ENCODE peak calls at places on chromosomes 6 and 20, in six cellular contexts. Q, K, G, L, F and S are unnamed samples.

GRCh38 chr20:38181207-38181693 is 16.2 kb upstream of the TGM2 start:
- DNase-seq in Q (no peak), F (no peak), K (no peak), G (no peak), L (no peak), S (no peak)

GRCh38 chr20:49758781-49759180 is 45.1 kb upstream of the B4GALT5 start:
- DNase-seq in G (no peak), F (peak; percentile 22), K (no peak), L (no peak), Q (no peak), S (no peak)

GRCh38 chr6:67458265-67458664 is 1176.8 kb upstream of the ADGRB3 start:
- DNase-seq in L (no peak), Q (no peak), K (no peak), F (peak; percentile 6), G (no peak), S (no peak)

GRCh38 chr20:7859371-7859802 is 80.9 kb downstream of the HAO1 start:
- DNase-seq in L (no peak), G (no peak), Q (no peak), F (peak; percentile 60), K (no peak), S (no peak)

GRCh38 chr20:51093240-51093763 is 70.4 kb upstream of the KCNG1 start:
- DNase-seq in G (no peak), F (peak; percentile 24), K (no peak), Q (no peak), L (no peak), S (no peak)

GRCh38 chr20:58236612-58237317 is 8.3 kb upstream of the ANKRD60 start:
- DNase-seq in Q (peak; percentile 46), K (no peak), G (peak; percentile 77), L (peak; percentile 85), F (peak; percentile 84), S (peak; percentile 74)

GRCh38 chr6:159642995-159643394 is 50.0 kb downstream of the SOD2 start:
- DNase-seq in Q (no peak), L (no peak), K (no peak), F (no peak), G (no peak), S (no peak)

GRCh38 chr20:36836591-36837329 is 39.2 kb upstream of the TLDC2 start:
- DNase-seq in F (peak; percentile 82), Q (no peak), K (no peak), L (peak; percentile 77), G (peak; percentile 55), S (no peak)

GRCh38 chr6:92647630-92648029 is 771.7 kb downstream of the EPHA7 start:
- DNase-seq in F (no peak), G (no peak), Q (no peak), K (no peak), L (no peak), S (no peak)

GRCh38 chr20:35518975-35519374 is 10.5 kb downstream of the C20orf173 start:
- DNase-seq in Q (no peak), F (no peak), K (no peak), G (no peak), L (no peak), S (no peak)

GRCh38 chr6:74597840-74598239 is 608.0 kb downstream of the COL12A1 start:
- DNase-seq in L (no peak), K (no peak), Q (no peak), F (no peak), G (no peak), S (no peak)

GRCh38 chr20:46128310-46129151 is 10.4 kb downstream of the CD40 start:
- DNase-seq in K (no peak), F (peak; percentile 41), G (no peak), L (peak; percentile 37), Q (peak; percentile 12), S (no peak)

GRCh38 chr20:33689973-33690372 is 3.8 kb upstream of the E2F1 start:
- DNase-seq in Q (no peak), L (no peak), F (no peak), G (no peak), K (no peak), S (no peak)

GRCh38 chr20:48794360-48794759 is 33.4 kb downstream of the PREX1 start:
- DNase-seq in G (no peak), L (peak; percentile 33), K (no peak), F (no peak), Q (no peak), S (no peak)

GRCh38 chr20:37276494-37277252 is 12.8 kb upstream of the MANBAL start:
- DNase-seq in L (peak; percentile 67), F (peak; percentile 50), K (no peak), Q (peak; percentile 79), G (peak; percentile 33), S (no peak)

GRCh38 chr6:5665173-5665572 is 341.6 kb downstream of the NRN1 start:
- DNase-seq in Q (no peak), G (no peak), K (no peak), L (no peak), F (no peak), S (no peak)

GRCh38 chr20:24802286-24802820 is 146.7 kb upstream of the CST7 start:
- DNase-seq in K (no peak), Q (no peak), G (no peak), F (no peak), L (no peak), S (no peak)

GRCh38 chr6:19691465-19692167 is 145.6 kb upstream of the ID4 start:
- DNase-seq in G (no peak), Q (no peak), K (no peak), F (peak; percentile 33), L (no peak), S (no peak)

GRCh38 chr6:150298029-150298380 is 70.8 kb upstream of the IYD start:
- DNase-seq in G (no peak), Q (no peak), L (no peak), K (no peak), F (no peak), S (no peak)

GRCh38 chr6:144335914-144336313 is 50.8 kb downstream of the UTRN start:
- DNase-seq in L (no peak), G (no peak), Q (no peak), F (no peak), K (no peak), S (no peak)

GRCh38 chr20:6711950-6712634 is 55.4 kb upstream of the BMP2 start:
- DNase-seq in Q (no peak), G (no peak), K (no peak), F (no peak), L (no peak), S (peak; percentile 89)

GRCh38 chr20:56788041-56788670 is 159.1 kb downstream of the TFAP2C start:
- DNase-seq in F (no peak), G (peak; percentile 23), Q (peak; percentile 24), K (no peak), L (no peak), S (peak; percentile 44)

GRCh38 chr6:119147101-119148053 is 68.9 kb upstream of the FAM184A start:
- DNase-seq in F (peak; percentile 67), Q (peak; percentile 43), G (peak; percentile 60), L (peak; percentile 68), K (no peak), S (peak; percentile 53)

GRCh38 chr6:39800388-39801032 is 8.3 kb downstream of the DAAM2 start:
- DNase-seq in Q (no peak), L (no peak), K (no peak), G (no peak), F (no peak), S (peak; percentile 22)

GRCh38 chr20:54351371-54352136 is 123.8 kb upstream of the DOK5 start:
- DNase-seq in L (no peak), G (no peak), K (no peak), Q (no peak), F (peak; percentile 71), S (no peak)

GRCh38 chr6:31659649-31660223 is 842 bp downstream of the C6orf47 start:
- DNase-seq in Q (no peak), G (no peak), K (no peak), F (no peak), L (no peak), S (no peak)

GRCh38 chr6:113719056-113719455 is 138.1 kb upstream of the MARCKS start:
- DNase-seq in Q (no peak), G (no peak), F (peak; percentile 5), K (no peak), L (no peak), S (no peak)

GRCh38 chr6:88367248-88367647 is 201.1 kb upstream of the CNR1 start:
- DNase-seq in G (no peak), F (no peak), K (no peak), L (no peak), Q (no peak), S (no peak)

GRCh38 chr6:25614052-25614451 is 38.0 kb upstream of the SCGN start:
- DNase-seq in G (no peak), L (no peak), K (no peak), Q (no peak), F (no peak), S (no peak)

GRCh38 chr6:126134491-126134890 is 148.2 kb downstream of the TRMT11 start:
- DNase-seq in L (no peak), F (no peak), K (no peak), G (no peak), Q (no peak), S (no peak)

GRCh38 chr6:17945111-17945510 is 42.3 kb downstream of the KIF13A start:
- DNase-seq in K (no peak), G (no peak), F (no peak), L (no peak), Q (no peak), S (no peak)

GRCh38 chr6:8086755-8087306 is 15.5 kb downstream of the EEF1E1 start:
- DNase-seq in L (no peak), Q (no peak), F (no peak), G (no peak), K (no peak), S (no peak)

GRCh38 chr20:43938932-43939761 is 24.5 kb downstream of the TOX2 start:
- DNase-seq in K (peak; percentile 56), L (peak; percentile 36), F (peak; percentile 93), G (peak; percentile 36), Q (peak; percentile 43), S (peak; percentile 85)

GRCh38 chr6:151451950-151452749 is at the start of gene RMND1:
- DNase-seq in L (peak; percentile 100), K (peak; percentile 99), G (peak; percentile 100), Q (peak; percentile 100), F (peak; percentile 100), S (peak; percentile 100)
- H3K9me3 ChIP-seq in L (no peaks in the 10 kb centered on the region), K (no peaks in the 10 kb centered on the region), G (no peaks in the 10 kb centered on the region), Q (no peaks in the 10 kb centered on the region), F (no peaks in the 10 kb centered on the region), S (no peaks in the 10 kb centered on the region)

GRCh38 chr20:62923669-62924566 is 2.4 kb downstream of the DIDO1 start:
- DNase-seq in Q (no peak), G (no peak), L (peak; percentile 26), K (no peak), F (no peak), S (no peak)
- H3K4me1 ChIP-seq in Q (peaks cover 86% of the 10 kb centered on the region), G (peaks cover 80% of the 10 kb centered on the region), L (peaks cover 32% of the 10 kb centered on the region), K (peaks cover 20% of the 10 kb centered on the region), F (peaks cover 51% of the 10 kb centered on the region), S (peaks cover 40% of the 10 kb centered on the region)

GRCh38 chr6:34563513-34563870 is 7.4 kb upstream of the SPDEF start:
- DNase-seq in F (no peak), L (no peak), K (no peak), Q (no peak), G (no peak), S (no peak)
- TF ChIP-seq CTCF in F (no peak), L (no peak), K (no peak), Q (no peak), G (no peak), S (no peak)

DNA sequence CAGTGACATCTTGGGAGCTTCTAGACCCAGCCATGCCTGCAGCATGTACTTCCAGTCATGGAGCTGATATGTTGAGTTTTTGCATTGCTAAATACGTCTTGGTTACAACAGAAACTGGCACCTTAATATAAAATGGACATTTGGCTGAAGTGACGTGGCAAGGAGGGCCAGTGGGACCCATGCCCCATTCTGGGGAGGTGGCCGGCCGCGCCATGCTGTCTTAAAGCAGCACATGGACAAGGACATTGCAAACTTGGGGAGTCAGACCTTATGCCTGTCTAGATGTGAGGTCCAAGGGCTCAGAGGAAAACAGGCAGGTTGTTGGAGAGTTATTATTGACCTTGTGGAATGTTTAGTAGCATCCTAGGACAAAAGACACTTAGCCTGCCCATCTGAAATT is 588.0 kb upstream of the CDH4 start:
- DNase-seq in L (no peak), Q (no peak), K (no peak), F (no peak), G (no peak), S (no peak)
- H3K9me3 ChIP-seq in L (no peaks in the 10 kb centered on the region), Q (no peaks in the 10 kb centered on the region), K (no peaks in the 10 kb centered on the region), F (no peaks in the 10 kb centered on the region), G (no peaks in the 10 kb centered on the region), S (no peaks in the 10 kb centered on the region)